ENCODE peak calls at places on chromosome 21, in nine cellular contexts. One of them, this sample, is unnamed.

GRCh38 chr21:15687208-15687607 is 42.6 kb upstream of the USP25 start:
- DNase-seq in left ventricle myocardium inferior: no peak
- DNase-seq in WTC11: no peak
- DNase-seq in activated CD8-positive, alpha-beta memory T cell treated with anti-CD3 and anti-CD28 coated beads for 24 hours: no peak
- DNase-seq in stimulated activated naive B cell treated with anti-CD40 and anti-IgM and Interleukin-4, amounts not matched to agents 10 μg/mL and 1 μg/mL and 100 μg/mL, for 72 hours: no peak
- DNase-seq in suprapubic skin: no peak
- DNase-seq in RCC 7860: no peak
- DNase-seq in activated T-cell treated with anti-CD3 and anti-CD28 coated beads, Interleukin-2, amount 50 U/mL, for 72 hours: no peak
- DNase-seq in progenitor cell of endocrine pancreas: no peak
- DNase-seq in this sample: no peak

GRCh38 chr21:42864812-42865211 is 14.5 kb downstream of the WDR4 start:
- DNase-seq in WTC11: no peak
- DNase-seq in RCC 7860: no peak
- DNase-seq in progenitor cell of endocrine pancreas: no peak
- DNase-seq in suprapubic skin: no peak
- DNase-seq in stimulated activated naive B cell treated with anti-CD40 and anti-IgM and Interleukin-4, amounts not matched to agents 10 μg/mL and 1 μg/mL and 100 μg/mL, for 72 hours: no peak
- DNase-seq in activated CD8-positive, alpha-beta memory T cell treated with anti-CD3 and anti-CD28 coated beads for 24 hours: no peak
- DNase-seq in left ventricle myocardium inferior: no peak
- DNase-seq in activated T-cell treated with anti-CD3 and anti-CD28 coated beads, Interleukin-2, amount 50 U/mL, for 72 hours: no peak
- DNase-seq in this sample: no peak

GRCh38 chr21:38544681-38545080 is 46.4 kb upstream of the ERG start:
- DNase-seq in suprapubic skin: no peak
- DNase-seq in RCC 7860: peak
- DNase-seq in stimulated activated naive B cell treated with anti-CD40 and anti-IgM and Interleukin-4, amounts not matched to agents 10 μg/mL and 1 μg/mL and 100 μg/mL, for 72 hours: no peak
- DNase-seq in left ventricle myocardium inferior: no peak
- DNase-seq in progenitor cell of endocrine pancreas: no peak
- DNase-seq in activated CD8-positive, alpha-beta memory T cell treated with anti-CD3 and anti-CD28 coated beads for 24 hours: no peak
- DNase-seq in activated T-cell treated with anti-CD3 and anti-CD28 coated beads, Interleukin-2, amount 50 U/mL, for 72 hours: no peak
- DNase-seq in WTC11: no peak
- DNase-seq in this sample: no peak

GRCh38 chr21:27572681-27573080 is 605.8 kb upstream of the ADAMTS5 start:
- DNase-seq in RCC 7860: peak
- DNase-seq in activated T-cell treated with anti-CD3 and anti-CD28 coated beads, Interleukin-2, amount 50 U/mL, for 72 hours: no peak
- DNase-seq in left ventricle myocardium inferior: no peak
- DNase-seq in suprapubic skin: no peak
- DNase-seq in activated CD8-positive, alpha-beta memory T cell treated with anti-CD3 and anti-CD28 coated beads for 24 hours: no peak
- DNase-seq in progenitor cell of endocrine pancreas: no peak
- DNase-seq in WTC11: no peak
- DNase-seq in stimulated activated naive B cell treated with anti-CD40 and anti-IgM and Interleukin-4, amounts not matched to agents 10 μg/mL and 1 μg/mL and 100 μg/mL, for 72 hours: no peak
- DNase-seq in this sample: no peak

GRCh38 chr21:14956826-14957225 is 108.0 kb downstream of the NRIP1 start:
- DNase-seq in progenitor cell of endocrine pancreas: no peak
- DNase-seq in activated CD8-positive, alpha-beta memory T cell treated with anti-CD3 and anti-CD28 coated beads for 24 hours: no peak
- DNase-seq in RCC 7860: peak
- DNase-seq in left ventricle myocardium inferior: no peak
- DNase-seq in suprapubic skin: no peak
- DNase-seq in stimulated activated naive B cell treated with anti-CD40 and anti-IgM and Interleukin-4, amounts not matched to agents 10 μg/mL and 1 μg/mL and 100 μg/mL, for 72 hours: no peak
- DNase-seq in WTC11: no peak
- DNase-seq in activated T-cell treated with anti-CD3 and anti-CD28 coated beads, Interleukin-2, amount 50 U/mL, for 72 hours: no peak
- DNase-seq in this sample: no peak

GRCh38 chr21:29293495-29293894 is 5.2 kb upstream of the BACH1 start:
- DNase-seq in progenitor cell of endocrine pancreas: no peak
- DNase-seq in activated T-cell treated with anti-CD3 and anti-CD28 coated beads, Interleukin-2, amount 50 U/mL, for 72 hours: no peak
- DNase-seq in left ventricle myocardium inferior: no peak
- DNase-seq in RCC 7860: no peak
- DNase-seq in WTC11: no peak
- DNase-seq in activated CD8-positive, alpha-beta memory T cell treated with anti-CD3 and anti-CD28 coated beads for 24 hours: no peak
- DNase-seq in stimulated activated naive B cell treated with anti-CD40 and anti-IgM and Interleukin-4, amounts not matched to agents 10 μg/mL and 1 μg/mL and 100 μg/mL, for 72 hours: peak
- DNase-seq in suprapubic skin: no peak
- DNase-seq in this sample: no peak

GRCh38 chr21:42061195-42061865 is 9.8 kb upstream of the UMODL1 start:
- DNase-seq in activated CD8-positive, alpha-beta memory T cell treated with anti-CD3 and anti-CD28 coated beads for 24 hours: peak
- DNase-seq in suprapubic skin: no peak
- DNase-seq in left ventricle myocardium inferior: peak
- DNase-seq in progenitor cell of endocrine pancreas: no peak
- DNase-seq in stimulated activated naive B cell treated with anti-CD40 and anti-IgM and Interleukin-4, amounts not matched to agents 10 μg/mL and 1 μg/mL and 100 μg/mL, for 72 hours: peak
- DNase-seq in WTC11: no peak
- DNase-seq in RCC 7860: no peak
- DNase-seq in activated T-cell treated with anti-CD3 and anti-CD28 coated beads, Interleukin-2, amount 50 U/mL, for 72 hours: peak
- DNase-seq in this sample: no peak

GRCh38 chr21:44614161-44614631 is 2.3 kb downstream of the KRTAP10-8 start:
- DNase-seq in stimulated activated naive B cell treated with anti-CD40 and anti-IgM and Interleukin-4, amounts not matched to agents 10 μg/mL and 1 μg/mL and 100 μg/mL, for 72 hours: no peak
- DNase-seq in activated T-cell treated with anti-CD3 and anti-CD28 coated beads, Interleukin-2, amount 50 U/mL, for 72 hours: no peak
- DNase-seq in progenitor cell of endocrine pancreas: no peak
- DNase-seq in left ventricle myocardium inferior: no peak
- DNase-seq in RCC 7860: no peak
- DNase-seq in activated CD8-positive, alpha-beta memory T cell treated with anti-CD3 and anti-CD28 coated beads for 24 hours: no peak
- DNase-seq in suprapubic skin: no peak
- DNase-seq in WTC11: no peak
- DNase-seq in this sample: peak

GRCh38 chr21:42285569-42286245 is 29.5 kb downstream of the TFF3 start:
- DNase-seq in progenitor cell of endocrine pancreas: no peak
- DNase-seq in RCC 7860: no peak
- DNase-seq in WTC11: no peak
- DNase-seq in left ventricle myocardium inferior: no peak
- DNase-seq in suprapubic skin: no peak
- DNase-seq in stimulated activated naive B cell treated with anti-CD40 and anti-IgM and Interleukin-4, amounts not matched to agents 10 μg/mL and 1 μg/mL and 100 μg/mL, for 72 hours: no peak
- DNase-seq in activated CD8-positive, alpha-beta memory T cell treated with anti-CD3 and anti-CD28 coated beads for 24 hours: no peak
- DNase-seq in activated T-cell treated with anti-CD3 and anti-CD28 coated beads, Interleukin-2, amount 50 U/mL, for 72 hours: no peak
- DNase-seq in this sample: no peak

GRCh38 chr21:35189077-35189863 is 140.2 kb upstream of the RUNX1 start:
- DNase-seq in left ventricle myocardium inferior: no peak
- DNase-seq in suprapubic skin: no peak
- DNase-seq in RCC 7860: no peak
- DNase-seq in activated T-cell treated with anti-CD3 and anti-CD28 coated beads, Interleukin-2, amount 50 U/mL, for 72 hours: no peak
- DNase-seq in progenitor cell of endocrine pancreas: no peak
- DNase-seq in stimulated activated naive B cell treated with anti-CD40 and anti-IgM and Interleukin-4, amounts not matched to agents 10 μg/mL and 1 μg/mL and 100 μg/mL, for 72 hours: peak
- DNase-seq in activated CD8-positive, alpha-beta memory T cell treated with anti-CD3 and anti-CD28 coated beads for 24 hours: no peak
- DNase-seq in WTC11: no peak
- DNase-seq in this sample: no peak

GRCh38 chr21:28904961-28905435 is 87.7 kb downstream of the LTN1 start:
- DNase-seq in suprapubic skin: no peak
- DNase-seq in WTC11: no peak
- DNase-seq in progenitor cell of endocrine pancreas: no peak
- DNase-seq in stimulated activated naive B cell treated with anti-CD40 and anti-IgM and Interleukin-4, amounts not matched to agents 10 μg/mL and 1 μg/mL and 100 μg/mL, for 72 hours: no peak
- DNase-seq in left ventricle myocardium inferior: no peak
- DNase-seq in activated T-cell treated with anti-CD3 and anti-CD28 coated beads, Interleukin-2, amount 50 U/mL, for 72 hours: no peak
- DNase-seq in RCC 7860: no peak
- DNase-seq in activated CD8-positive, alpha-beta memory T cell treated with anti-CD3 and anti-CD28 coated beads for 24 hours: no peak
- DNase-seq in this sample: no peak

GRCh38 chr21:42375141-42375905 is 9.0 kb upstream of the TFF1 start:
- DNase-seq in RCC 7860: no peak
- DNase-seq in WTC11: no peak
- DNase-seq in suprapubic skin: no peak
- DNase-seq in left ventricle myocardium inferior: no peak
- DNase-seq in activated CD8-positive, alpha-beta memory T cell treated with anti-CD3 and anti-CD28 coated beads for 24 hours: no peak
- DNase-seq in stimulated activated naive B cell treated with anti-CD40 and anti-IgM and Interleukin-4, amounts not matched to agents 10 μg/mL and 1 μg/mL and 100 μg/mL, for 72 hours: no peak
- DNase-seq in progenitor cell of endocrine pancreas: no peak
- DNase-seq in activated T-cell treated with anti-CD3 and anti-CD28 coated beads, Interleukin-2, amount 50 U/mL, for 72 hours: no peak
- DNase-seq in this sample: no peak

GRCh38 chr21:34612056-34612455 is 2.9 kb downstream of the RCAN1 start:
- DNase-seq in suprapubic skin: no peak
- DNase-seq in activated T-cell treated with anti-CD3 and anti-CD28 coated beads, Interleukin-2, amount 50 U/mL, for 72 hours: no peak
- DNase-seq in RCC 7860: no peak
- DNase-seq in activated CD8-positive, alpha-beta memory T cell treated with anti-CD3 and anti-CD28 coated beads for 24 hours: no peak
- DNase-seq in stimulated activated naive B cell treated with anti-CD40 and anti-IgM and Interleukin-4, amounts not matched to agents 10 μg/mL and 1 μg/mL and 100 μg/mL, for 72 hours: no peak
- DNase-seq in WTC11: no peak
- DNase-seq in progenitor cell of endocrine pancreas: no peak
- DNase-seq in left ventricle myocardium inferior: no peak
- DNase-seq in this sample: no peak

GRCh38 chr21:33162436-33162921 is 67.3 kb upstream of the IFNAR2 start:
- DNase-seq in WTC11: no peak
- DNase-seq in progenitor cell of endocrine pancreas: no peak
- DNase-seq in activated T-cell treated with anti-CD3 and anti-CD28 coated beads, Interleukin-2, amount 50 U/mL, for 72 hours: no peak
- DNase-seq in RCC 7860: no peak
- DNase-seq in activated CD8-positive, alpha-beta memory T cell treated with anti-CD3 and anti-CD28 coated beads for 24 hours: no peak
- DNase-seq in stimulated activated naive B cell treated with anti-CD40 and anti-IgM and Interleukin-4, amounts not matched to agents 10 μg/mL and 1 μg/mL and 100 μg/mL, for 72 hours: no peak
- DNase-seq in suprapubic skin: no peak
- DNase-seq in left ventricle myocardium inferior: no peak
- DNase-seq in this sample: no peak

GRCh38 chr21:29194847-29195246 is 64.4 kb downstream of the MAP3K7CL start:
- DNase-seq in WTC11: no peak
- DNase-seq in suprapubic skin: no peak
- DNase-seq in left ventricle myocardium inferior: no peak
- DNase-seq in RCC 7860: no peak
- DNase-seq in activated CD8-positive, alpha-beta memory T cell treated with anti-CD3 and anti-CD28 coated beads for 24 hours: no peak
- DNase-seq in progenitor cell of endocrine pancreas: no peak
- DNase-seq in activated T-cell treated with anti-CD3 and anti-CD28 coated beads, Interleukin-2, amount 50 U/mL, for 72 hours: no peak
- DNase-seq in stimulated activated naive B cell treated with anti-CD40 and anti-IgM and Interleukin-4, amounts not matched to agents 10 μg/mL and 1 μg/mL and 100 μg/mL, for 72 hours: no peak
- DNase-seq in this sample: no peak

GRCh38 chr21:46113497-46114176 is 15.7 kb downstream of the COL6A2 start:
- DNase-seq in WTC11: no peak
- DNase-seq in left ventricle myocardium inferior: no peak
- DNase-seq in progenitor cell of endocrine pancreas: no peak
- DNase-seq in activated CD8-positive, alpha-beta memory T cell treated with anti-CD3 and anti-CD28 coated beads for 24 hours: peak
- DNase-seq in suprapubic skin: peak
- DNase-seq in activated T-cell treated with anti-CD3 and anti-CD28 coated beads, Interleukin-2, amount 50 U/mL, for 72 hours: no peak
- DNase-seq in RCC 7860: no peak
- DNase-seq in stimulated activated naive B cell treated with anti-CD40 and anti-IgM and Interleukin-4, amounts not matched to agents 10 μg/mL and 1 μg/mL and 100 μg/mL, for 72 hours: no peak
- DNase-seq in this sample: no peak